ENCODE peak calls at places on chromosomes 5 and 9, in eight cellular contexts. Z, G, B, C, Q, E, L and F are unnamed samples.

GRCh38 chr5:149141224-149141956 is at the start of gene ABLIM3:
- DNase-seq in Z (peak; percentile 47), G (no peak), B (peak; percentile 55), C (no peak), Q (no peak), E (peak; percentile 96), L (peak; percentile 57), F (peak; percentile 74)

GRCh38 chr5:41960481-41960880 is 35.4 kb downstream of the FBXO4 start:
- DNase-seq in Z (no peak), G (no peak), B (no peak), C (no peak), Q (no peak), E (no peak), L (no peak), F (no peak)

GRCh38 chr5:93503598-93504067 is 77.4 kb downstream of the NR2F1-AS1 start:
- DNase-seq in Z (no peak), G (peak; percentile 97), B (peak; percentile 97), C (peak; percentile 3), Q (no peak), E (peak; percentile 79), L (no peak), F (peak; percentile 88)

GRCh38 chr9:135144581-135145108 is 57.2 kb downstream of the OLFM1 start:
- DNase-seq in Z (no peak), G (no peak), B (no peak), C (no peak), Q (no peak), E (peak; percentile 12), L (no peak), F (no peak)

GRCh38 chr5:135724475-135725065 is 109.9 kb upstream of the SLC25A48 start:
- DNase-seq in Z (no peak), G (no peak), B (no peak), C (no peak), Q (no peak), E (no peak), L (no peak), F (no peak)

GRCh38 chr9:31486630-31487029 is 897.8 kb upstream of the ACO1 start:
- DNase-seq in Z (no peak), G (no peak), B (no peak), C (no peak), Q (no peak), E (no peak), L (no peak), F (no peak)

GRCh38 chr9:126159661-126160060 is 167.0 kb upstream of the MVB12B start:
- DNase-seq in Z (no peak), G (no peak), B (no peak), C (no peak), Q (no peak), E (no peak), L (no peak), F (no peak)

GRCh38 chr9:115973241-115973640 is 180.3 kb upstream of the PAPPA start:
- DNase-seq in Z (no peak), G (no peak), B (peak; percentile 45), C (no peak), Q (no peak), E (peak; percentile 33), L (no peak), F (peak; percentile 9)

GRCh38 chr5:65919773-65920172 is 6.6 kb upstream of the ERBIN start:
- DNase-seq in Z (no peak), G (peak; percentile 25), B (peak; percentile 64), C (no peak), Q (no peak), E (peak; percentile 33), L (no peak), F (no peak)

GRCh38 chr5:32058101-32058500 is 116.0 kb downstream of the GOLPH3 start:
- DNase-seq in Z (no peak), G (no peak), B (no peak), C (no peak), Q (no peak), E (peak; percentile 51), L (no peak), F (peak; percentile 68)

GRCh38 chr5:909086-909485 is 16.4 kb downstream of the TRIP13 start:
- DNase-seq in Z (no peak), G (no peak), B (no peak), C (no peak), Q (no peak), E (no peak), L (no peak), F (peak; percentile 68)

GRCh38 chr9:128225770-128226753 is 22.9 kb downstream of the DNM1 start:
- DNase-seq in Z (no peak), G (no peak), B (no peak), C (no peak), Q (no peak), E (no peak), L (no peak), F (no peak)

GRCh38 chr5:31763399-31763798 is 124.5 kb downstream of the PDZD2 start:
- DNase-seq in Z (no peak), G (no peak), B (no peak), C (no peak), Q (no peak), E (no peak), L (no peak), F (no peak)

GRCh38 chr9:134468358-134468757 is 142.1 kb downstream of the RXRA start:
- DNase-seq in Z (no peak), G (no peak), B (no peak), C (no peak), Q (no peak), E (no peak), L (no peak), F (no peak)

GRCh38 chr5:91867799-91868198 is 484.7 kb upstream of the ARRDC3 start:
- DNase-seq in Z (no peak), G (no peak), B (no peak), C (no peak), Q (no peak), E (no peak), L (no peak), F (no peak)

GRCh38 chr5:141155540-141156374 is 5.9 kb downstream of the PCDHB6 start:
- DNase-seq in Z (no peak), G (no peak), B (no peak), C (no peak), Q (no peak), E (no peak), L (no peak), F (no peak)

GRCh38 chr9:132068604-132069003 is 11.1 kb downstream of the MED27 start:
- DNase-seq in Z (no peak), G (no peak), B (no peak), C (no peak), Q (no peak), E (no peak), L (no peak), F (no peak)

GRCh38 chr5:140549237-140550144 is 2.0 kb downstream of the EIF4EBP3 start:
- DNase-seq in Z (no peak), G (peak; percentile 33), B (peak; percentile 41), C (no peak), Q (no peak), E (no peak), L (no peak), F (no peak)

GRCh38 chr5:123785160-123786001 is 273.4 kb downstream of the CSNK1G3 start:
- DNase-seq in Z (no peak), G (peak; percentile 86), B (peak; percentile 64), C (no peak), Q (no peak), E (peak; percentile 66), L (no peak), F (peak; percentile 59)

GRCh38 chr9:114798793-114799427 is 6.9 kb downstream of the TNFSF15 start:
- DNase-seq in Z (no peak), G (no peak), B (no peak), C (no peak), Q (no peak), E (no peak), L (no peak), F (peak; percentile 73)
- H3K4me2 ChIP-seq in Z (no peak overlapping the region), G (no peak overlapping the region), B (no peak overlapping the region), C (no peak overlapping the region), Q (no peak overlapping the region), E (no peak overlapping the region), L (no peak overlapping the region), F (peak overlapping the region; percentile 10)

GRCh38 chr5:2536632-2537031 is 214.8 kb downstream of the IRX2 start:
- DNase-seq in Z (no peak), G (no peak), B (no peak), C (no peak), Q (no peak), E (no peak), L (no peak), F (no peak)
- H3K4me2 ChIP-seq in Z (no peak overlapping the region), G (no peak overlapping the region), B (no peak overlapping the region), C (no peak overlapping the region), Q (no peak overlapping the region), E (no peak overlapping the region), L (no peak overlapping the region), F (no peak overlapping the region)

DNA sequence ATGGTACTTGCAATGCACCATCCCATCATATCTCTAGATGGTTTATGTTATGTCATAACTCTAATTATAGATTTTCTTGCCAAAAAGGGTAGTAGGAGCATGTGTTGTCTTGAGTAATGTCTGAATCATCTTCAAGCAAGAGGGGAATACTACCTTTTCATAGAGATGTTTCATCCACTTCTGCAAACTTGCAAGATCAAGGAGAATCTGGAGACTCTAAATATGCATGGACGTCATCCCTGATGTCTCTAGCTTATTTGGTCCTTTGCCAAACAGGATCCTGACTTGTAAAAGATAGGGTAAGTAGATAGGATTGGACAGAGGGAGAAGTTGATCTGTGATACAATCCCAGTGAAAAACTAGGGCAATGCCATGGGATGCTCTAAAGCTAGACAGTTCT is 246.5 kb downstream of the DMRTA1 start:
- DNase-seq in Z (no peak), G (peak; percentile 1), B (peak; percentile 54), C (no peak), Q (no peak), E (peak; percentile 9), L (no peak), F (no peak)
- H3K4me2 ChIP-seq in Z (no peak overlapping the region), G (no peak overlapping the region), B (no peak overlapping the region), C (no peak overlapping the region), Q (no peak overlapping the region), E (no peak overlapping the region), L (no peak overlapping the region), F (no peak overlapping the region)

GRCh38 chr9:14340536-14340935 is 26.6 kb upstream of the NFIB start:
- DNase-seq in Z (no peak), G (peak; percentile 51), B (no peak), C (no peak), Q (no peak), E (no peak), L (no peak), F (no peak)

GRCh38 chr9:14339746-14340145 is 25.8 kb upstream of the NFIB start:
- DNase-seq in Z (no peak), G (no peak), B (no peak), C (no peak), Q (no peak), E (no peak), L (no peak), F (no peak)

GRCh38 chr9:14341437-14342133 is 27.6 kb upstream of the NFIB start:
- DNase-seq in Z (no peak), G (no peak), B (no peak), C (no peak), Q (no peak), E (no peak), L (no peak), F (no peak)

GRCh38 chr9:14342746-14343145 is 28.8 kb upstream of the NFIB start:
- DNase-seq in Z (no peak), G (no peak), B (no peak), C (no peak), Q (no peak), E (no peak), L (no peak), F (no peak)

GRCh38 chr9:14340994-14341393 is 27.1 kb upstream of the NFIB start:
- DNase-seq in Z (no peak), G (no peak), B (no peak), C (no peak), Q (no peak), E (no peak), L (no peak), F (no peak)
- H3K4me2 ChIP-seq in Z (no peak overlapping the region), G (no peak overlapping the region), B (no peak overlapping the region), C (no peak overlapping the region), Q (no peak overlapping the region), E (no peak overlapping the region), L (no peak overlapping the region), F (no peak overlapping the region)

GRCh38 chr5:143334903-143335302 is 68.6 kb downstream of the NR3C1 start:
- DNase-seq in Z (no peak), G (no peak), B (no peak), C (no peak), Q (no peak), E (no peak), L (no peak), F (no peak)
- H3K4me2 ChIP-seq in Z (no peak overlapping the region), G (no peak overlapping the region), B (no peak overlapping the region), C (no peak overlapping the region), Q (no peak overlapping the region), E (no peak overlapping the region), L (no peak overlapping the region), F (no peak overlapping the region)